ENCODE peak calls at places on chromosome 1, in ten cellular contexts. F is GM12865, N is bronchial epithelial cell, U is body of pancreas, Z is thoracic aorta, J is brain microvascular endothelial cell, K is WTC11, S is GM23338, G is pancreas, I is cardiac fibroblast. L is an unnamed sample.

GRCh38 chr1:43935711-43936427 is 2.3 kb downstream of the ARTN start:
- DNase-seq in F (no peak), N (peak), U (peak), Z (no peak), J (no peak), K (peak), S (peak), G (peak), I (no peak), L (no peak)

GRCh38 chr1:174005032-174005431 is 17.1 kb downstream of the RC3H1 start:
- DNase-seq in F (peak), N (no peak), U (no peak), Z (no peak), J (no peak), K (no peak), S (no peak), G (no peak), I (peak), L (no peak)

GRCh38 chr1:89957063-89957462 is 37.8 kb upstream of the ZNF326 start:
- DNase-seq in F (no peak), N (no peak), U (no peak), Z (no peak), J (no peak), K (no peak), S (no peak), G (no peak), I (no peak), L (no peak)

GRCh38 chr1:108767115-108767514 is 20.6 kb downstream of the STXBP3 start:
- DNase-seq in F (no peak), N (no peak), U (no peak), Z (no peak), J (no peak), K (no peak), S (no peak), G (no peak), I (no peak), L (no peak)

GRCh38 chr1:115531806-115532359 is 109.9 kb upstream of the VANGL1 start:
- DNase-seq in F (no peak), N (no peak), U (no peak), Z (no peak), J (no peak), K (no peak), S (no peak), G (no peak), I (peak), L (no peak)

GRCh38 chr1:238409947-238410346 is 519.2 kb upstream of the ZP4 start:
- DNase-seq in F (no peak), N (no peak), U (no peak), Z (no peak), J (peak), K (no peak), S (no peak), G (no peak), I (no peak), L (no peak)

GRCh38 chr1:115325876-115326275 is 12.2 kb downstream of the NGF start:
- DNase-seq in F (no peak), N (no peak), U (no peak), Z (no peak), J (peak), K (no peak), S (no peak), G (no peak), I (peak), L (no peak)

GRCh38 chr1:93120614-93121013 is 41.5 kb downstream of the MTF2 start:
- DNase-seq in F (no peak), N (no peak), U (no peak), Z (no peak), J (no peak), K (no peak), S (no peak), G (no peak), I (no peak), L (no peak)

GRCh38 chr1:230863449-230863848 is 4.9 kb downstream of the C1orf198 start:
- DNase-seq in F (no peak), N (peak), U (peak), Z (no peak), J (no peak), K (peak), S (peak), G (peak), I (no peak), L (peak)

GRCh38 chr1:19361231-19362147 is 49.4 kb downstream of the SLC66A1 start:
- DNase-seq in F (no peak), N (peak), U (no peak), Z (no peak), J (peak), K (no peak), S (no peak), G (no peak), I (peak), L (no peak)

GRCh38 chr1:20405893-20406604 is 80.0 kb downstream of the CAMK2N1 start:
- DNase-seq in F (no peak), N (no peak), U (peak), Z (no peak), J (peak), K (no peak), S (peak), G (no peak), I (peak), L (no peak)

GRCh38 chr1:245322673-245323072 is 167.9 kb downstream of the KIF26B start:
- DNase-seq in F (no peak), N (peak), U (no peak), Z (no peak), J (no peak), K (no peak), S (no peak), G (no peak), I (no peak), L (no peak)

GRCh38 chr1:220363196-220363831 is 91.1 kb upstream of the RAB3GAP2 start:
- DNase-seq in F (no peak), N (peak), U (no peak), Z (no peak), J (no peak), K (no peak), S (no peak), G (no peak), I (no peak), L (no peak)

GRCh38 chr1:248243204-248243603 is 12.0 kb downstream of the OR2M4 start:
- DNase-seq in F (peak), N (peak), U (peak), Z (no peak), J (peak), K (no peak), S (peak), G (peak), I (peak), L (peak)
- TF ChIP-seq CTCF in F (peak), N (peak), U (peak), Z (peak), J (peak), K (peak), S (peak), G (peak), I (peak), L (peak)

GRCh38 chr1:203304919-203305808 is at the start of gene BTG2:
- DNase-seq in F (peak), N (peak), U (peak), Z (peak), J (peak), K (peak), S (peak), G (peak), I (peak), L (peak)
- TF ChIP-seq CTCF in F (no peak), N (no peak), U (peak), Z (no peak), J (no peak), K (no peak), S (no peak), G (no peak), I (no peak), L (no peak)

GRCh38 chr1:192311281-192311680 is 5.5 kb upstream of the RGS21 start:
- DNase-seq in F (peak), N (peak), U (peak), Z (no peak), J (peak), K (no peak), S (peak), G (no peak), I (peak), L (peak)
- TF ChIP-seq CTCF in F (peak), N (peak), U (peak), Z (no peak), J (peak), K (no peak), S (peak), G (no peak), I (peak), L (peak)

GRCh38 chr1:150235436-150235851 is 468 bp downstream of the ANP32E start:
- DNase-seq in F (no peak), N (no peak), U (peak), Z (no peak), J (no peak), K (no peak), S (no peak), G (no peak), I (no peak), L (no peak)

GRCh38 chr1:150235852-150236613 is at the start of gene ANP32E:
- DNase-seq in F (peak), N (peak), U (peak), Z (peak), J (peak), K (peak), S (peak), G (peak), I (peak), L (peak)

GRCh38 chr1:150234309-150234646 is 1.6 kb downstream of the ANP32E start:
- DNase-seq in F (no peak), N (no peak), U (no peak), Z (no peak), J (no peak), K (no peak), S (no peak), G (no peak), I (no peak), L (no peak)

GRCh38 chr1:150233359-150234308 is 2.3 kb downstream of the ANP32E start:
- DNase-seq in F (peak), N (peak), U (peak), Z (no peak), J (no peak), K (no peak), S (no peak), G (no peak), I (peak), L (peak)

GRCh38 chr1:150234647-150235435 is 1.1 kb downstream of the ANP32E start:
- DNase-seq in F (peak), N (peak), U (peak), Z (no peak), J (peak), K (peak), S (peak), G (peak), I (peak), L (peak)
- TF ChIP-seq CTCF in F (no peak), N (no peak), U (no peak), Z (no peak), J (no peak), K (no peak), S (no peak), G (no peak), I (no peak), L (no peak)

GRCh38 chr1:96756789-96757188 is 35.2 kb downstream of the PTBP2 start:
- DNase-seq in F (no peak), N (no peak), U (no peak), Z (no peak), J (no peak), K (no peak), S (no peak), G (no peak), I (no peak), L (no peak)
- TF ChIP-seq CTCF in F (no peak), N (no peak), U (no peak), Z (no peak), J (peak), K (no peak), S (peak), G (no peak), I (peak), L (no peak)

L was measured in Calu3.